ENCODE peak calls at places on chromosomes 16 and 17, in five cellular contexts. S, V, L, I and U are unnamed samples.

GRCh38 chr17:21001813-21002221 is 41.0 kb downstream of the USP22 start:
- DNase-seq in S (no peak), V (no peak), L (peak; percentile 42), I (no peak), U (no peak)

GRCh38 chr16:48385272-48385953 is at the start of gene SIAH1:
- DNase-seq in S (peak; percentile 79), V (no peak), L (peak; percentile 78), I (peak; percentile 83), U (peak; percentile 79)

GRCh38 chr16:9090101-9090959 is 1.1 kb upstream of the HAPSTR1 start:
- DNase-seq in S (peak; percentile 4), V (no peak), L (peak; percentile 26), I (no peak), U (no peak)

GRCh38 chr17:51876986-51877385 is 281.5 kb downstream of the CA10 start:
- DNase-seq in S (no peak), V (no peak), L (no peak), I (no peak), U (no peak)

GRCh38 chr17:8797621-8798175 is 1.5 kb downstream of the MFSD6L start:
- DNase-seq in S (no peak), V (no peak), L (no peak), I (no peak), U (no peak)

GRCh38 chr16:57277586-57277985 is 6.9 kb downstream of the PLLP start:
- DNase-seq in S (peak; percentile 59), V (peak; percentile 96), L (no peak), I (peak; percentile 76), U (no peak)

GRCh38 chr17:56681561-56682266 is 88.2 kb downstream of the NOG start:
- DNase-seq in S (no peak), V (peak; percentile 93), L (no peak), I (peak; percentile 82), U (no peak)

GRCh38 chr16:58615280-58615679 is 14.3 kb downstream of the CNOT1 start:
- DNase-seq in S (no peak), V (no peak), L (no peak), I (peak; percentile 67), U (no peak)

GRCh38 chr16:57871457-57871856 is 69.2 kb upstream of the KIFC3 start:
- DNase-seq in S (no peak), V (peak; percentile 73), L (no peak), I (peak; percentile 87), U (no peak)

GRCh38 chr17:732788-733720 is 658 bp downstream of the TLCD3A start:
- DNase-seq in S (no peak), V (no peak), L (no peak), I (peak; percentile 62), U (no peak)

GRCh38 chr16:22192261-22193133 is 13.6 kb upstream of the EEF2K start:
- DNase-seq in S (peak; percentile 85), V (no peak), L (peak; percentile 25), I (peak; percentile 89), U (peak; percentile 32)

GRCh38 chr16:25143898-25144297 is 32.4 kb downstream of the LCMT1 start:
- DNase-seq in S (no peak), V (no peak), L (no peak), I (no peak), U (peak; percentile 28)

GRCh38 chr17:7218774-7219173 is 862 bp downstream of the DLG4 start:
- DNase-seq in S (no peak), V (no peak), L (no peak), I (no peak), U (no peak)

GRCh38 chr17:27494192-27495091 is 38.2 kb downstream of the KSR1 start:
- DNase-seq in S (no peak), V (peak; percentile 46), L (peak; percentile 49), I (peak; percentile 41), U (peak; percentile 57)